ENCODE peak calls at places on chromosomes 13 and 19, in four cellular contexts. One of them, this sample, is unnamed.

GRCh38 chr13:34810996-34811395 is 131.1 kb upstream of the NBEA start:
- DNase-seq in GM13976: no peak
- DNase-seq in B cell: no peak
- DNase-seq in cardiac fibroblast: no peak
- DNase-seq in this sample: no peak

GRCh38 chr19:50705422-50706019 is 14.1 kb downstream of the SHANK1 start:
- DNase-seq in GM13976: peak
- DNase-seq in B cell: no peak
- DNase-seq in cardiac fibroblast: peak
- DNase-seq in this sample: peak

GRCh38 chr19:16025108-16026101 is 50.9 kb upstream of the TPM4 start:
- DNase-seq in GM13976: peak
- DNase-seq in B cell: no peak
- DNase-seq in cardiac fibroblast: peak
- DNase-seq in this sample: no peak

GRCh38 chr19:49594157-49595005 is 3.4 kb downstream of the PRR12 start:
- DNase-seq in GM13976: no peak
- DNase-seq in B cell: no peak
- DNase-seq in cardiac fibroblast: no peak
- DNase-seq in this sample: peak

GRCh38 chr19:55216461-55217198 is 7.3 kb upstream of the PTPRH start:
- DNase-seq in GM13976: peak
- DNase-seq in B cell: no peak
- DNase-seq in cardiac fibroblast: peak
- DNase-seq in this sample: peak

GRCh38 chr19:14072535-14073231 is at the start of gene MISP3:
- DNase-seq in GM13976: peak
- DNase-seq in B cell: no peak
- DNase-seq in cardiac fibroblast: peak
- DNase-seq in this sample: peak

GRCh38 chr13:32115069-32115468 is 83.5 kb downstream of the FRY start:
- DNase-seq in GM13976: no peak
- DNase-seq in B cell: peak
- DNase-seq in cardiac fibroblast: no peak
- DNase-seq in this sample: no peak

GRCh38 chr13:71610876-71611275 is 256.1 kb downstream of the DACH1 start:
- DNase-seq in GM13976: no peak
- DNase-seq in B cell: no peak
- DNase-seq in cardiac fibroblast: no peak
- DNase-seq in this sample: no peak

GRCh38 chr19:58554494-58555368 is at the start of gene CHMP2A:
- DNase-seq in GM13976: peak
- DNase-seq in B cell: peak
- DNase-seq in cardiac fibroblast: peak
- DNase-seq in this sample: peak

GRCh38 chr19:43672061-43672679 is 2.2 kb upstream of the PLAUR start:
- DNase-seq in GM13976: no peak
- DNase-seq in B cell: no peak
- DNase-seq in cardiac fibroblast: no peak
- DNase-seq in this sample: no peak

GRCh38 chr13:40732658-40733057 is 38.3 kb downstream of the MRPS31 start:
- DNase-seq in GM13976: no peak
- DNase-seq in B cell: no peak
- DNase-seq in cardiac fibroblast: no peak
- DNase-seq in this sample: no peak

GRCh38 chr13:91079190-91079589 is 268.3 kb upstream of the MIR17HG start:
- DNase-seq in GM13976: no peak
- DNase-seq in B cell: no peak
- DNase-seq in cardiac fibroblast: no peak
- DNase-seq in this sample: no peak

GRCh38 chr19:35040826-35041547 is 534 bp upstream of the HPN start:
- DNase-seq in GM13976: no peak
- DNase-seq in B cell: no peak
- DNase-seq in cardiac fibroblast: no peak
- DNase-seq in this sample: no peak

GRCh38 chr13:101714195-101714594 is 261.7 kb downstream of the ITGBL1 start:
- DNase-seq in GM13976: no peak
- DNase-seq in B cell: no peak
- DNase-seq in cardiac fibroblast: no peak
- DNase-seq in this sample: no peak

GRCh38 chr19:39546599-39546998 is 6.6 kb upstream of the EID2 start:
- DNase-seq in GM13976: no peak
- DNase-seq in B cell: no peak
- DNase-seq in cardiac fibroblast: no peak
- DNase-seq in this sample: no peak

GRCh38 chr13:79226250-79226649 is 179.8 kb downstream of the RBM26 start:
- DNase-seq in GM13976: no peak
- DNase-seq in B cell: no peak
- DNase-seq in cardiac fibroblast: no peak
- DNase-seq in this sample: no peak

GRCh38 chr13:95564091-95564490 is 11.6 kb downstream of the CLDN10 start:
- DNase-seq in GM13976: no peak
- DNase-seq in B cell: no peak
- DNase-seq in cardiac fibroblast: no peak
- DNase-seq in this sample: no peak

GRCh38 chr13:48817166-48817802 is 158.4 kb upstream of the FNDC3A start:
- DNase-seq in GM13976: no peak
- DNase-seq in B cell: no peak
- DNase-seq in cardiac fibroblast: no peak
- DNase-seq in this sample: no peak

GRCh38 chr13:93963266-93964131 is 516.0 kb downstream of the DCT start:
- DNase-seq in GM13976: no peak
- DNase-seq in B cell: no peak
- DNase-seq in cardiac fibroblast: peak
- DNase-seq in this sample: no peak

GRCh38 chr13:68506888-68507551 is 1276.9 kb upstream of the PCDH9 start:
- DNase-seq in GM13976: no peak
- DNase-seq in B cell: no peak
- DNase-seq in cardiac fibroblast: no peak
- DNase-seq in this sample: no peak

GRCh38 chr13:99802416-99802815 is 169.2 kb downstream of the ZIC5 start:
- DNase-seq in GM13976: no peak
- DNase-seq in B cell: no peak
- DNase-seq in cardiac fibroblast: no peak
- DNase-seq in this sample: no peak

GRCh38 chr13:99800951-99801350 is 170.6 kb downstream of the ZIC5 start:
- DNase-seq in GM13976: no peak
- DNase-seq in B cell: no peak
- DNase-seq in cardiac fibroblast: no peak
- DNase-seq in this sample: no peak

GRCh38 chr13:99798756-99799155 is 172.8 kb downstream of the ZIC5 start:
- DNase-seq in GM13976: no peak
- DNase-seq in B cell: no peak
- DNase-seq in cardiac fibroblast: no peak
- DNase-seq in this sample: no peak

GRCh38 chr13:99797716-99798115 is 173.9 kb downstream of the ZIC5 start:
- DNase-seq in GM13976: no peak
- DNase-seq in B cell: no peak
- DNase-seq in cardiac fibroblast: no peak
- DNase-seq in this sample: no peak

DNA sequence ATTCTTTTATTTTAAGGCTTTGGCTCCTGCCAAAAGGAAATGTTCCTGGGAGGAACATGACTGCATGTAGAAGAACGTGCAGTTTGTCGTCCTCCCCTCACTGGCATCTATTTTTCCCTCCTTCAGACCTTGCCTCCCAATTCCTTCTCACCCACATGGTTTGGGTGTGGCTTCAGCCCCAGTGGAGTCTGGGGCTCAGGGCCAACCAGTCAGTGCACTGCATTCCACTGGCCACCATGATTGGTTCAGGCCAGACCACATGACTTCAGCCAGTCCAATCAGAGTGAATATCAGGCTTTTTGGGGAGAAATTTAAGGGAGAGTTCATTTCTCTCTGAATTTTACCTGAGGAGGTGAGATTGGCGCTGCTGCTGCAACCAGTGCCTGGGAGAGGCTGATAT is 171.6 kb downstream of the ZIC5 start:
- DNase-seq in GM13976: no peak
- DNase-seq in B cell: no peak
- DNase-seq in cardiac fibroblast: no peak
- DNase-seq in this sample: no peak
- TF ChIP-seq CTCF in GM13976: no peak
- TF ChIP-seq CTCF in B cell: no peak
- TF ChIP-seq CTCF in cardiac fibroblast: no peak
- TF ChIP-seq CTCF in this sample: no peak

GRCh38 chr13:113934576-113934975 is 39.3 kb downstream of the C13orf46 start:
- DNase-seq in GM13976: no peak
- DNase-seq in B cell: no peak
- DNase-seq in cardiac fibroblast: no peak
- DNase-seq in this sample: no peak

GRCh38 chr13:113935523-113935922 is 38.4 kb downstream of the C13orf46 start:
- DNase-seq in GM13976: no peak
- DNase-seq in B cell: no peak
- DNase-seq in cardiac fibroblast: no peak
- DNase-seq in this sample: no peak

GRCh38 chr13:113933901-113934300 is 40.0 kb downstream of the C13orf46 start:
- DNase-seq in GM13976: no peak
- DNase-seq in B cell: no peak
- DNase-seq in cardiac fibroblast: no peak
- DNase-seq in this sample: no peak

GRCh38 chr13:113936166-113936565 is 37.7 kb downstream of the C13orf46 start:
- DNase-seq in GM13976: no peak
- DNase-seq in B cell: no peak
- DNase-seq in cardiac fibroblast: no peak
- DNase-seq in this sample: no peak

DNA sequence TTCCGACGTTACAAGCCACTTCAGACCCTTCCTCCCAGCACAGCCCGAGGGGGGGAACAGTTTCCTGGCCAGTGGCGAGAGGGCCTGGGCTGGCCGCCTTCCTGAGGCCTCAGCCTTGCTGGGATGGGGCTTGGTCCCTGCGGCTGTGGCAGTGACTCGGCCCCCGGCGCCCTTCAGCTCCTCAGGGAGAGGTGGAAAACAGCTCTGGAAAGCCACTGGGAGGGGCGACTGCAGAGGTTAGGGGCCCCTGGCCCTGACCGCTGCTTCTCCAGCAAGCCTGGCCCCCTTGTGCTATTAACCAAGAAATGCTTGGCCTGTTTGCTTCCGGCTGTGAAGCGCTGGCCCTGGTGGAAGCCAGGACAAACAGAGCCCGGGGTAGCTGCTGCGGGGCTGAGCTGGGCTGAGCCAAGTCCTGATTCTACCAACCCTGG is 38.8 kb downstream of the C13orf46 start:
- DNase-seq in GM13976: no peak
- DNase-seq in B cell: no peak
- DNase-seq in cardiac fibroblast: no peak
- DNase-seq in this sample: no peak
- TF ChIP-seq CTCF in GM13976: no peak
- TF ChIP-seq CTCF in B cell: no peak
- TF ChIP-seq CTCF in cardiac fibroblast: no peak
- TF ChIP-seq CTCF in this sample: no peak

DNA sequence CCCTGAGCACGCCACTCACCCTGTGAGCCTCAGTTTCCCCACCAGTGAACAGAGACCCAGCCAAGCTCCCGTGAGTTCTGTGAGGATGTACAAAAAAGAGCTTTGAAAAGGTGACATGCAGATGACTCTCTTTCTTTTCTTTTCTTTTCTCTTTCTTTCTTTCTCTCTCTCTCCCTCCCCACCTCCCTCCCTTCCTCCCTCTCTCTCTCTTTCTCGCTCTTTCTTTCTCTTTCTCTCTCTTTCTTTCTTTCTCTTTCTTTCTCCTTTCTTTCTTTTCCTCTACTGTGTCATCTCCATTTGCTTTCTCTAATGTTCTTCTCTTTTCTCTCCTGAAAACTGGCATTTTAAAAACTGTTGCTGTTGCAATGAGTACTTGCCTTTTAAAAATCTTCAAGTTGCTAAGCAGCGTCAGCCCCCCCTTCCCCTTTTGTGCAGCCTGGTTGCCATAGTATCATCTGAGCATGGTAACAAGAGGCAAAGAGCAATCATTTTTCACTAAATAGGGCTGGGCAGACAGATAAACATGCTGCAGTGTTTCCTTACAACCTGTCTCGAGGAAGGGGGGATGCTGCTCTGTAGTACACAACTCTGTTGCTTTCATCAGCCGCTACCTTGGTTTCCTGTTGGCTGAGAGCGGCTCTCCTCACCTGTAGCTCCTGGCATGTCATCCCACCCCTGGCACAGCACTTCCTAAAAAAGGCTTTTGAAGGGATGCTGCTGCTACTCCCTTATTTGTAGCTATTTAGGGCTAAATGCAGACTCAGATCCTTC is 108.7 kb upstream of the MBNL2 start:
- DNase-seq in GM13976: no peak
- DNase-seq in B cell: no peak
- DNase-seq in cardiac fibroblast: no peak
- DNase-seq in this sample: no peak
- TF ChIP-seq CTCF in GM13976: no peak
- TF ChIP-seq CTCF in B cell: no peak
- TF ChIP-seq CTCF in cardiac fibroblast: no peak
- TF ChIP-seq CTCF in this sample: no peak

DNA sequence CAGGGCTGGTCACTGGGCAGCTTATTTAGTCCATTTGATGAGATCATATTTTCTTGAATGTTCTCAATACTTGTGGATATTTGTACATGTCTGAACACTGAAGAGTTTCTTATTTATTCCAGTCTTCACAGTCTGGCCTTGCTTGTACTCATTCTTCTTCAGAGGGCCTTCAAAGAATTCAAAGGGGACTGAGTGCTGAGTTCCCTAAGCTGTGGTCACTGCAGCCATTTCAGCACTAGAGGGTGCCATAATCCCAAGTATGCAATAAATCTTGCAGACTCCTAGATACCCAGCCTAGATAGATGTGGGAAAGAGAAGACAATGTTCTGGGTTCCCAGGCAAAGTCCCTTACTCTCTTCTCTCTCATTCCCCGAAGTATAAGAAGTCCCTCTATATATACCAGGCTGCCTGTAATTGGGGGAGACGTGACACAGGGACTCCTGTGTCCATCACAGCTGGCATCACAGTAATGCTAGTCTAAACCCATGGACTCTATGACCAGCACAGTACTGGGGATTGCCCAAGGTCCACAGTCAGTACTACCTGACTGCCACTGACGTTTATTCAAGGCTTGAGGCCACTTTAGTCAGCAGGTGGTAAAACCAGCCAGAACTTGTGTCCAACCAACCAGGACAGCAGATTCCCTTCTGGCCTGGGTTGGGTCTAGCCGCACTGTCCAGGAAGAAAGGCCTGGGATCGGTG is 8.9 kb upstream of the VN1R1 start:
- DNase-seq in GM13976: peak
- DNase-seq in B cell: no peak
- DNase-seq in cardiac fibroblast: peak
- DNase-seq in this sample: peak
- TF ChIP-seq CTCF in GM13976: peak
- TF ChIP-seq CTCF in B cell: peak
- TF ChIP-seq CTCF in cardiac fibroblast: peak
- TF ChIP-seq CTCF in this sample: peak

This sample was measured in GM20000.